ENCODE peak calls at places on chromosomes 4 and X, in five cellular contexts. R is heart left ventricle, Q is tibial nerve, G is breast epithelium, T is HCT116. Z is an unnamed sample. For H3K4me1, the result is how much of the 10 kb centered on the place peaks cover.

GRCh38 chr4:124953059-124953850 is 240.7 kb upstream of the ANKRD50 start:
- DNase-seq in Q (no peak), R (no peak), T (no peak), G (no peak), Z (no peak)

GRCh38 chrX:137430984-137431475 is 134.9 kb upstream of the ZIC3 start:
- DNase-seq in Q (no peak), T (no peak), G (no peak), R (no peak), Z (no peak)

GRCh38 chr4:180827610-180828009 is 1415.6 kb upstream of the TENM3 start:
- DNase-seq in R (no peak), T (no peak), G (no peak), Q (no peak), Z (no peak)

GRCh38 chrX:120000490-120001246 is 57.1 kb upstream of the NKAP start:
- DNase-seq in R (no peak), Q (no peak), T (no peak), G (no peak), Z (no peak)

GRCh38 chr4:147831452-147832192 is 99.7 kb downstream of the ARHGAP10 start:
- DNase-seq in R (peak), T (peak), Q (peak), G (no peak), Z (no peak)

GRCh38 chrX:64093761-64094160 is 111.7 kb downstream of the AMER1 start:
- DNase-seq in G (no peak), R (no peak), Q (no peak), T (no peak), Z (no peak)

GRCh38 chr4:85807247-85807915 is 332.4 kb downstream of the ARHGAP24 start:
- DNase-seq in T (no peak), Q (no peak), R (peak), G (no peak), Z (no peak)

GRCh38 chrX:5051831-5052491 is 1176.7 kb downstream of the NLGN4X start:
- DNase-seq in T (no peak), R (peak), Q (peak), G (no peak), Z (no peak)

GRCh38 chrX:130575831-130576404 is 174.1 kb downstream of the RBMX2 start:
- DNase-seq in Q (peak), R (peak), T (peak), G (no peak), Z (peak)

GRCh38 chr4:56746639-56747038 is 65.5 kb upstream of the HOPX start:
- DNase-seq in T (no peak), Q (no peak), G (no peak), R (no peak), Z (no peak)

GRCh38 chr4:150318527-150318926 is 240.3 kb downstream of the DCLK2 start:
- DNase-seq in Q (no peak), T (no peak), R (no peak), G (no peak), Z (no peak)

GRCh38 chr4:150315691-150316090 is 237.4 kb downstream of the DCLK2 start:
- DNase-seq in R (no peak), G (no peak), T (no peak), Q (no peak), Z (no peak)

GRCh38 chr4:150321113-150321512 is 242.9 kb downstream of the DCLK2 start:
- DNase-seq in R (no peak), G (no peak), Q (no peak), T (no peak), Z (no peak)

GRCh38 chr4:150316332-150317205 is 238.3 kb downstream of the DCLK2 start:
- DNase-seq in R (no peak), G (no peak), T (no peak), Q (no peak), Z (no peak)

GRCh38 chr4:150318971-150319370 is 240.7 kb downstream of the DCLK2 start:
- DNase-seq in Q (no peak), G (no peak), R (no peak), T (no peak), Z (no peak)
- H3K4me1 ChIP-seq in Q (under half), G (under half), R (under half), T (under half), Z (under half)

GRCh38 chrX:68830486-68831404 is 1.9 kb downstream of the EFNB1 start:
- DNase-seq in G (no peak), Q (no peak), T (no peak), R (no peak), Z (no peak)
- TF ChIP-seq POLR2A in G (no peak), Q (no peak), T (no peak), R (no peak), Z (no peak)

GRCh38 chr4:11904991-11905760 is 476.5 kb upstream of the HS3ST1 start:
- DNase-seq in R (peak), G (no peak), Q (no peak), T (no peak), Z (no peak)
- H3K27ac ChIP-seq in R (peak), G (peak), Q (no peak), T (no peak), Z (no peak)

GRCh38 chr4:80614319-80614718 is 278.8 kb downstream of the CFAP299 start:
- DNase-seq in Q (no peak), G (no peak), T (no peak), R (no peak), Z (no peak)

GRCh38 chr4:80611366-80611765 is 275.8 kb downstream of the CFAP299 start:
- DNase-seq in T (no peak), R (no peak), G (no peak), Q (no peak), Z (no peak)

GRCh38 chr4:80610199-80610598 is 274.7 kb downstream of the CFAP299 start:
- DNase-seq in R (no peak), Q (no peak), T (no peak), G (no peak), Z (no peak)

GRCh38 chr4:80610845-80611244 is 275.3 kb downstream of the CFAP299 start:
- DNase-seq in R (no peak), Q (no peak), T (no peak), G (no peak), Z (no peak)

GRCh38 chr4:80608285-80608980 is 272.9 kb downstream of the CFAP299 start:
- DNase-seq in G (no peak), T (no peak), R (no peak), Q (no peak), Z (no peak)
- H3K4me1 ChIP-seq in G (under half), T (under half), R (under half), Q (under half), Z (under half)

DNA sequence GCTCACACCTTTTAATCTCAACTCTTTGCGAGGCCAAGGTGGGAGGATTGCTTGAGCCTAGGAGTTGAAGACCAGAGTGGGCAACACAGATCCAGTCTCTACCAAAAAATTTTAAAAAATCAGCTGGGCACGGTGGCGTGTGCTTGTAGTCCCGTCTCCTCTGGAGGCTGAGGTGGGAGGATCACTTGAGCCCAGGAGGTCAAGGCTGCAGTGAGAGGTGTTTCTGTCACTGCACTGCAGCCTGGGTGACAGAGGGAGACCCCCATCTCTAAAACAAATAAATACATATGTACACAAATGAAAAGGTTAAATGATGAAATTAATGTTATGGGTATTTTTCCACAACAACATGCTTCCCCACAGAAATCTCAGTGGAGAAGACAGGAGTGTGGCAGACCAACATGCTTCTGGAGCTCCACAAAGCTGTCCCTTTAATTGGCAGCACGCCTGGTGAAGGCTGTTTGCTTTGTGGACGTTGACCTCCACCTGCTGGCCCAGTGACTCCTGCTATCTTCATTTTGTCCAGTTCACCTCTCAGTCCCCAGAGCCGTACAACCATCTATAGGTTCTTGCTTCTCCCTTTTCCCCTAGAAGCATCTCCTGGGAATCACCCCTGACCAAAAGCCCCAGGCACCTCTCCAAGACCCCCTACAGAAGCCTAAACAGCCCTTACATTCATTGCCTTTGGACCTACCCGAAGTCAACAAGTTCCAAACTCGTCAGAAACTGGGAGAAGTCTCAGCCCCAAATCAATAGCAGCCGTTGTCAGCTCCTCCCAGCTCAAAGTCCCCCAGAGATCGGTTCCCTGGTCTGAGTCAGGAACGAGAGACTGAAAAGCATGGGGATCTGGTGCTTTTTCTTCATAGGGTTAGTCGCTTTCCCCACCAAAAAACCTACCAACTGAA is 36.4 kb upstream of the CD99 start:
- DNase-seq in G (no peak), R (no peak), Q (no peak), T (no peak), Z (peak)
- TF ChIP-seq POLR2A in G (no peak), R (no peak), Q (no peak), T (no peak), Z (no peak)

GRCh38 chrX:23887918-23888317 is 19.8 kb downstream of the APOO start:
- DNase-seq in G (no peak), Q (no peak), R (no peak), T (no peak), Z (no peak)

GRCh38 chrX:23887448-23887847 is 20.3 kb downstream of the APOO start:
- DNase-seq in G (no peak), T (no peak), Q (no peak), R (no peak), Z (peak)

GRCh38 chrX:23885803-23886202 is 21.9 kb downstream of the APOO start:
- DNase-seq in T (no peak), R (no peak), Q (no peak), G (no peak), Z (no peak)

GRCh38 chrX:23884427-23885024 is 23.2 kb downstream of the APOO start:
- DNase-seq in Q (no peak), R (no peak), G (no peak), T (no peak), Z (no peak)

GRCh38 chrX:23883737-23884354 is 23.9 kb downstream of the APOO start:
- DNase-seq in T (peak), G (no peak), R (no peak), Q (no peak), Z (no peak)
- H3K27ac ChIP-seq in T (peak), G (peak), R (no peak), Q (peak), Z (no peak)

GRCh38 chrX:1486177-1486576 is 33.5 kb upstream of the ASMTL start:
- DNase-seq in T (no peak), R (no peak), Q (no peak), G (no peak), Z (no peak)

GRCh38 chrX:1486749-1487361 is 34.1 kb upstream of the ASMTL start:
- DNase-seq in T (no peak), G (no peak), R (peak), Q (no peak), Z (no peak)

GRCh38 chrX:1488141-1488540 is 35.4 kb upstream of the ASMTL start:
- DNase-seq in T (no peak), Q (no peak), R (no peak), G (no peak), Z (no peak)

GRCh38 chrX:1487401-1487800 is 34.7 kb upstream of the ASMTL start:
- DNase-seq in G (no peak), R (no peak), T (no peak), Q (no peak), Z (no peak)

DNA sequence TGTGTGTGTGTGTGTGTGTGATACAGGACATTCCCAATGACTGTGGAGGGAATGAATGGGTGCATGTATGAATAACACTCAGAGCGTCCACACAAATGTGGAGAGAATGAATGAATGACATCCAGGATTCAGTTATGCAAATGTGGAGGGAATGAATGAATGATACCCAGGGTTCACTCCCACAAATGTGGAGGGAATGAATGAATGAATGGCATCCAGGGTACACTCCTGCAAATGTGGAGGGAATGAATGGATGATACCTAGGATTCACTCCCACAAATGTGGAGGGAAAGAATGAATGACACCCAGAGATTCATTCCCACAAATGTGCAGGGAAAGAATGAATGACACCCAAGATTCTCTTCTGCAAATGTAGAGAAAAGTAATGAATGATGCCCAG is 36.0 kb upstream of the ASMTL start:
- DNase-seq in G (no peak), T (no peak), Q (no peak), R (no peak), Z (no peak)
- H3K4me1 ChIP-seq in G (under half), T (under half), Q (under half), R (under half), Z (under half)

GRCh38 chrX:103628386-103629290 is at the start of gene TCEAL1:
- DNase-seq in Q (peak), T (no peak), G (peak), R (peak), Z (peak)

GRCh38 chrX:103631145-103631544 is 2.4 kb downstream of the TCEAL1 start:
- DNase-seq in G (no peak), R (no peak), T (no peak), Q (no peak), Z (no peak)

GRCh38 chrX:103630171-103630511 is 1.4 kb downstream of the TCEAL1 start:
- DNase-seq in Q (no peak), G (no peak), R (no peak), T (no peak), Z (no peak)

GRCh38 chrX:103626855-103627254 is 1.9 kb upstream of the TCEAL1 start:
- DNase-seq in T (no peak), G (no peak), Q (no peak), R (no peak), Z (no peak)

GRCh38 chrX:103629295-103630170 is 758 bp downstream of the TCEAL1 start:
- DNase-seq in R (peak), G (peak), T (no peak), Q (peak), Z (peak)
- TF ChIP-seq POLR2A in R (no peak), G (peak), T (no peak), Q (peak), Z (no peak)

DNA sequence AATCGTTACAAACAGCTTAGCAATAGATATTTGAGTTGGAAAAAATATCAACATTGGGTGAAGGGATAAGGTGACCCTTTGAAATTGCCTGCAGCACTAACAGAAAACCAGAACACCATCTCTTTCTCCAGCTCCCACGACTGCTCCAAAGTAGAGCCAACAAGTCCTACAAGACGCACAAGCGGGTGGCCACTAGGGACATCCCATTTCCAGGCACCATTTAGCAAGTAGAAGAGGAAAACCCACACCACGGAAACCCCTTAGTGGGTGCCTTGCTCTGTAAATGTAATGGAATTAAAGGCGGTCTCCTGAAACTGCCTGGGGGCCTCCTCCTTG is 1.9 kb downstream of the ARHGAP6 start:
- DNase-seq in Q (no peak), R (no peak), G (no peak), T (no peak), Z (no peak)
- H3K27ac ChIP-seq in Q (no peak), R (no peak), G (no peak), T (no peak), Z (peak)

GRCh38 chr4:47528651-47529050 is 43.6 kb downstream of the ATP10D start:
- DNase-seq in T (no peak), G (no peak), Q (no peak), R (no peak), Z (no peak)
- H3K4me1 ChIP-seq in T (under half), G (under half), Q (under half), R (under half), Z (under half)